ENCODE peak calls at places on chromosomes 5 and 9, in four cellular contexts. W is activated CD8-positive, alpha-beta memory T cell treated with anti-CD3 and anti-CD28 coated beads, Interleukin-2, amount 50 U/mL, for 4 hours; V is Calu3; Z is CD8-positive, alpha-beta memory T cell. F is an unnamed sample.

GRCh38 chr9:34185778-34186551 is 7.1 kb downstream of the UBAP1 start:
- DNase-seq in W (no peak), V (peak; percentile 36), Z (no peak), F (peak; percentile 40)

GRCh38 chr5:53944981-53945380 is 365.4 kb downstream of the ARL15 start:
- DNase-seq in W (no peak), V (no peak), Z (no peak), F (no peak)

GRCh38 chr5:139391570-139392323 is 2.0 kb upstream of the MZB1 start:
- DNase-seq in W (no peak), V (peak; percentile 35), Z (no peak), F (no peak)

GRCh38 chr9:134063876-134064450 is 3.9 kb downstream of the BRD3 start:
- DNase-seq in W (no peak), V (no peak), Z (no peak), F (no peak)

GRCh38 chr9:137454145-137454505 is 5.0 kb downstream of the NSMF start:
- DNase-seq in W (peak; percentile 27), V (no peak), Z (no peak), F (peak; percentile 52)

GRCh38 chr9:95447660-95448420 is 68.9 kb downstream of the PTCH1 start:
- DNase-seq in W (no peak), V (no peak), Z (no peak), F (no peak)

GRCh38 chr9:26219961-26220360 is 541.7 kb upstream of the TUSC1 start:
- DNase-seq in W (no peak), V (no peak), Z (no peak), F (no peak)

GRCh38 chr9:124282442-124283231 is 24.9 kb downstream of the NEK6 start:
- DNase-seq in W (no peak), V (peak; percentile 55), Z (no peak), F (no peak)

GRCh38 chr9:137064027-137064879 is 6.1 kb downstream of the SAPCD2 start:
- DNase-seq in W (peak; percentile 66), V (peak; percentile 68), Z (peak; percentile 38), F (peak; percentile 74)

GRCh38 chr9:120080781-120081180 is 499.2 kb downstream of the CDK5RAP2 start:
- DNase-seq in W (no peak), V (no peak), Z (no peak), F (no peak)

GRCh38 chr5:172771439-172772111 is 580 bp upstream of the DUSP1 start:
- DNase-seq in W (no peak), V (no peak), Z (no peak), F (peak; percentile 51)

GRCh38 chr5:142819816-142820215 is 49.6 kb downstream of the ARHGAP26 start:
- DNase-seq in W (no peak), V (peak; percentile 34), Z (no peak), F (no peak)

GRCh38 chr5:108629779-108630178 is 117.9 kb upstream of the FER start:
- DNase-seq in W (no peak), V (no peak), Z (no peak), F (no peak)

GRCh38 chr5:96999856-97000255 is 64.0 kb downstream of the LNPEP start:
- DNase-seq in W (no peak), V (no peak), Z (no peak), F (no peak)

GRCh38 chr9:2466703-2467102 is 154.9 kb upstream of the VLDLR start:
- DNase-seq in W (no peak), V (no peak), Z (no peak), F (no peak)

GRCh38 chr9:93318441-93318840 is 133.0 kb upstream of the FAM120A start:
- DNase-seq in W (no peak), V (no peak), Z (no peak), F (no peak)

GRCh38 chr9:130143974-130144373 is 28.2 kb upstream of the NCS1 start:
- DNase-seq in W (peak; percentile 56), V (no peak), Z (no peak), F (peak; percentile 19)

GRCh38 chr9:98860871-98861293 is 53.4 kb downstream of the GALNT12 start:
- DNase-seq in W (no peak), V (no peak), Z (no peak), F (peak; percentile 65)

GRCh38 chr9:116101516-116101915 is 52.1 kb upstream of the PAPPA start:
- DNase-seq in W (no peak), V (no peak), Z (no peak), F (no peak)

GRCh38 chr5:77945874-77946273 is 169.7 kb upstream of the TBCA start:
- DNase-seq in W (no peak), V (no peak), Z (no peak), F (no peak)

GRCh38 chr9:123471843-123472570 is 116.0 kb downstream of the CRB2 start:
- DNase-seq in W (no peak), V (no peak), Z (no peak), F (no peak)

GRCh38 chr5:58239731-58240130 is 220.2 kb downstream of the PLK2 start:
- DNase-seq in W (no peak), V (no peak), Z (no peak), F (no peak)

GRCh38 chr5:1724822-1725602 is 74.6 kb downstream of the MRPL36 start:
- DNase-seq in W (no peak), V (no peak), Z (no peak), F (no peak)

GRCh38 chr5:72400950-72401349 is 80.8 kb downstream of the PTCD2 start:
- DNase-seq in W (no peak), V (no peak), Z (no peak), F (no peak)

GRCh38 chr9:90979138-90979551 is 177.5 kb downstream of the SYK start:
- DNase-seq in W (no peak), V (no peak), Z (no peak), F (no peak)

GRCh38 chr5:160548949-160549665 is 127.5 kb downstream of the PTTG1 start:
- DNase-seq in W (no peak), V (no peak), Z (no peak), F (no peak)

GRCh38 chr5:149735066-149735465 is 5.0 kb downstream of the PPARGC1B start:
- DNase-seq in W (no peak), V (peak; percentile 15), Z (no peak), F (no peak)

GRCh38 chr9:114057161-114057560 is 20.9 kb downstream of the AMBP start:
- DNase-seq in W (no peak), V (no peak), Z (no peak), F (peak; percentile 6)

GRCh38 chr9:110578575-110578895 is 1.0 kb downstream of the SVEP1 start:
- DNase-seq in W (no peak), V (no peak), Z (no peak), F (no peak)

GRCh38 chr9:123375725-123376132 is 19.7 kb downstream of the CRB2 start:
- DNase-seq in W (no peak), V (no peak), Z (no peak), F (no peak)